ENCODE peak calls at places on chromosomes 3 and 15, in five cellular contexts. B is heart right ventricle, P is BE2C, O is ovary, M is cardiac muscle cell. I is an unnamed sample.

GRCh38 chr15:64635486-64635815 is 139.9 kb downstream of the RBPMS2 start:
- DNase-seq in B (peak; percentile 27), P (peak; percentile 54), O (peak; percentile 65), M (peak; percentile 55), I (no peak)

GRCh38 chr15:47586653-47587224 is 130.6 kb upstream of the SEMA6D start:
- DNase-seq in B (peak; percentile 78), P (peak; percentile 70), O (no peak), M (no peak), I (no peak)

GRCh38 chr3:105747056-105747455 is 121.8 kb downstream of the CBLB start:
- DNase-seq in B (no peak), P (no peak), O (no peak), M (no peak), I (no peak)

GRCh38 chr15:61989698-61990097 is 70.5 kb downstream of the VPS13C start:
- DNase-seq in B (no peak), P (no peak), O (no peak), M (no peak), I (no peak)

GRCh38 chr3:10790713-10791112 is 25.3 kb upstream of the SLC6A11 start:
- DNase-seq in B (no peak), P (no peak), O (no peak), M (no peak), I (no peak)

GRCh38 chr15:70023064-70023768 is 74.5 kb downstream of the TLE3 start:
- DNase-seq in B (no peak), P (no peak), O (no peak), M (no peak), I (no peak)

GRCh38 chr3:50620420-50620819 is 3.5 kb downstream of the MAPKAPK3 start:
- DNase-seq in B (no peak), P (no peak), O (no peak), M (no peak), I (no peak)

GRCh38 chr15:91336691-91337090 is 236.6 kb downstream of the SV2B start:
- DNase-seq in B (no peak), P (no peak), O (no peak), M (no peak), I (no peak)

GRCh38 chr3:135851201-135852061 is 114.1 kb upstream of the PPP2R3A start:
- DNase-seq in B (no peak), P (no peak), O (no peak), M (no peak), I (no peak)

GRCh38 chr3:101851833-101852232 is 2.5 kb downstream of the NFKBIZ start:
- DNase-seq in B (no peak), P (no peak), O (no peak), M (no peak), I (no peak)

GRCh38 chr3:150169279-150169970 is 198.7 kb upstream of the PFN2 start:
- DNase-seq in B (no peak), P (no peak), O (no peak), M (no peak), I (no peak)

GRCh38 chr3:4977889-4978258 is 1.4 kb upstream of the BHLHE40 start:
- DNase-seq in B (no peak), P (no peak), O (no peak), M (no peak), I (no peak)

GRCh38 chr3:50333744-50334328 is 5.8 kb upstream of the TUSC2 start:
- DNase-seq in B (peak; percentile 91), P (no peak), O (no peak), M (no peak), I (no peak)

GRCh38 chr3:127002195-127003174 is 19.6 kb downstream of the PLXNA1 start:
- DNase-seq in B (peak; percentile 91), P (peak; percentile 81), O (peak; percentile 88), M (peak; percentile 91), I (no peak)

GRCh38 chr3:98540346-98540745 is 8.6 kb downstream of the GPR15 start:
- DNase-seq in B (no peak), P (no peak), O (no peak), M (no peak), I (no peak)

GRCh38 chr3:120425877-120426276 is 24.9 kb downstream of the FSTL1 start:
- DNase-seq in B (no peak), P (no peak), O (peak; percentile 49), M (no peak), I (no peak)

DNA sequence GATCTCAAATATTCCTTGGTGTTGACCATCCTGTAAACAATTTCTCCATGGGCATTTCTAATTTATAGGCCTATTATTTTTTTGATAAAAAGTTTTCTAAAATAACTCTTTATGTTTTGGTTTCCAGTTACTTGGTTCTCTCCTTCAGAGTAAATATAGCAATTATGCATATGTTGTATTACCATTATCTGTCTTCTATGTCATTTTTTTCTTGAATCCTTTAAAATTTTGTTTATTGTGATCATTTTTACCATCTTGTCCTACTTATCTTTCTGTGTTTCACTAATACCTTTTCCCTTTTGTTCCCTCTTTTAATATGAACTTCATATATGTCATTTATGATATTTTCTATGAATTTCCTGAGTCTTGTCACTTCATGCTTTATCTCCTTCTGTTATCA is 341.1 kb downstream of the PDCD6IP start:
- DNase-seq in B (no peak), P (no peak), O (no peak), M (no peak), I (no peak)
- TF ChIP-seq CTCF in B (no peak), P (no peak), O (no peak), M (no peak), I (no peak)

GRCh38 chr3:93973160-93974126 is at the start of gene PROS1:
- DNase-seq in B (peak; percentile 95), P (peak; percentile 87), O (peak; percentile 94), M (peak; percentile 88), I (peak; percentile 79)
- TF ChIP-seq CTCF in B (no peak), P (peak; percentile 12), O (no peak), M (no peak), I (no peak)

DNA sequence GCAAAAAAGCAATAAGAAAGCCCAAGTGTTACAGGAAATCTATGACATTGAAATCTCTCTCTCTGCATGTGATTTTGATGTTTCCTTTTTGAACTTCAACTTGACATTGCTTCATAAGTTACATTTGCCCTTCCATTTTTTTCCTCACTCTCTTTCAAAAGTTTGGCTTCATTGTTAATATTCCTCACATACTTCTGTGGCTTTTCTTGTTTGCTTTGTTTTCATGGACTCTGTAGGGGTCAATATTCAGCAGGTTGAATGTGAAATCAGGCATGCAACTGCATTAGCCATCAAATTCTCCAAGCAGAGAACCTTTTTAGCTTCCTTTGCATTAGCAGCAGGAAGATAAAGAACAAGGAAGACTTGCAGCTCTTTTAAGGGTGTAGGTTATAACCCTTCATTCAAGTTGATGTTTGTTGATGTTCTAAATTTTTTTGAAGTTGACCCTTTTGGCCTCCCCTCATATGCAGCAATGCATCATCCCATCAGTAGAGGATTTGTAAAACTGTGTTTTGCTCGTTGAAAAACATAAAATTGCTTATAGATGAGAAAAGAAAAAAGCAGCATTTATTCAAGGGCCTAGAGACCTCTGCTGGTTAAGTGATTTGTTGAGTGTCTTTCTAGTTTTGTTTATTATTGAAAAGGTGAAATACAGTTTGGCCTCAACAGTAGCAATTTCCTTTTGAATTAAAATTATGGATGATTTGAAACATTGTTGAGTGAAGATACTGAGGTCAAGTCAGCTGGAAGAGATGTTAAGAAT is 211.4 kb downstream of the IL5RA start:
- DNase-seq in B (no peak), P (no peak), O (no peak), M (no peak), I (no peak)
- TF ChIP-seq CTCF in B (no peak), P (no peak), O (no peak), M (no peak), I (no peak)

GRCh38 chr3:15808679-15809078 is 10.9 kb upstream of the ANKRD28 start:
- DNase-seq in B (no peak), P (no peak), O (no peak), M (no peak), I (no peak)

GRCh38 chr3:15810702-15811101 is 12.9 kb upstream of the ANKRD28 start:
- DNase-seq in B (no peak), P (no peak), O (no peak), M (no peak), I (no peak)

GRCh38 chr3:15815696-15816095 is 17.9 kb upstream of the ANKRD28 start:
- DNase-seq in B (no peak), P (no peak), O (no peak), M (peak; percentile 7), I (no peak)

GRCh38 chr3:15809313-15809712 is 11.5 kb upstream of the ANKRD28 start:
- DNase-seq in B (no peak), P (no peak), O (no peak), M (no peak), I (no peak)

DNA sequence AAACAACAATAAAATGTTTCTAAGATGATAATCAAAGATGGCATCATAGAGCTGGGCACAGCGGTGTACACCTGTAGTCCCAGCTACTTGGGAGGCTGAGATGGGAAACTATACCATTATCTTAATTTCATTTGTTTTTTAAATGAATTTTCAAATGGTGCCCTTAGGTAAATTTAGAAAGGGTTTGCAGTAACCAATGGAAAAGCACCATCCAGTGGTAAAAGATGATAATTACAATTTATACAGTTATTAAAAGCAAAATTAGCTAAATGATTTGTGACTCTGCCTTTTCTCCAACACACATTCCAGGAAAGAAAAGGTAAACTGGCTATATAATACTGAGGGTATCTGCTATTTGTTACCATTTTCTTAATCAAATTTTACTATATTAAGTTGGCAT is 14.4 kb upstream of the ANKRD28 start:
- DNase-seq in B (no peak), P (no peak), O (no peak), M (no peak), I (no peak)
- TF ChIP-seq CTCF in B (peak; percentile 61), P (no peak), O (peak; percentile 51), M (peak; percentile 34), I (no peak)

GRCh38 chr15:40082195-40082868 is 26.3 kb downstream of the BMF start:
- DNase-seq in B (no peak), P (no peak), O (no peak), M (no peak), I (no peak)

GRCh38 chr15:40080847-40081246 is 27.8 kb downstream of the BMF start:
- DNase-seq in B (no peak), P (no peak), O (no peak), M (no peak), I (no peak)

GRCh38 chr15:40080104-40080503 is 28.6 kb downstream of the BMF start:
- DNase-seq in B (no peak), P (no peak), O (no peak), M (no peak), I (no peak)

GRCh38 chr15:40083756-40084101 is 24.9 kb downstream of the BMF start:
- DNase-seq in B (no peak), P (no peak), O (no peak), M (no peak), I (no peak)

DNA sequence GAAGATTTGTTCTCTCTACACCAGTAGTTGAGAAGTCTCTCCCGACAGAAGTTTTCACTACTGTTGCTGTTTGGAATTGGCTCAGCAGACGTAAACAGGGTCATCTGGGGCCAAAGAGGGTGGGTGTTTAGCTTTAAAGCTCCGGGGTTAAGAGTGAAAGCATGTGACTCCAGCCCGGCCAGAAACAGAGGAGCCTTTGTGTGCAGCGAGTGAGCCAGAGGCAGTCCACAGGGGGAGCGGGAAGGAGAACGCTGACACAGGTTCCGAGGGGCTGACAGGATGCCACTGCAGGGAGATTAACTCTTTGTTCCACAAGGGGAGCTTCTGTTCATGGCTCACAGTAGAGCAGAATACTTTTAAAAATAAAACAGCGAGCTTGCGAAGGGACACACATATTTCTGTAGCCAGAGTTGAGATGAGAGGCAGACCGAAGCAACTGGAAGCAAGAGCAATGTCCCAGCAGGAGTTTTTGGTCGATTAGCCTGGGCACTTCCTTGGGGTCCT is 26.9 kb downstream of the BMF start:
- DNase-seq in B (peak; percentile 87), P (peak; percentile 56), O (peak; percentile 71), M (peak; percentile 86), I (no peak)
- TF ChIP-seq CTCF in B (no peak), P (no peak), O (no peak), M (peak; percentile 14), I (no peak)